ENCODE peak calls at places on chromosomes 12 and 14, in five cellular contexts. S, A, L, P and J are unnamed samples.

GRCh38 chr14:72947366-72948160 is 21.3 kb downstream of the DCAF4 start:
- DNase-seq in P (no peak), A (no peak), L (no peak), S (no peak), J (no peak)

GRCh38 chr14:30283822-30284446 is 275.0 kb upstream of the G2E3 start:
- DNase-seq in L (peak), A (peak), S (no peak), P (peak), J (peak)

GRCh38 chr14:52189330-52189729 is 78.2 kb upstream of the PTGDR start:
- DNase-seq in P (no peak), A (peak), S (no peak), L (no peak), J (no peak)

GRCh38 chr12:117333331-117334000 is 28.0 kb downstream of the NOS1 start:
- DNase-seq in L (no peak), S (no peak), P (no peak), A (no peak), J (no peak)

GRCh38 chr12:92779902-92780301 is 77.1 kb downstream of the PLEKHG7 start:
- DNase-seq in P (no peak), A (no peak), L (no peak), S (no peak), J (no peak)

GRCh38 chr12:91874086-91874865 is 271.4 kb downstream of the BTG1 start:
- DNase-seq in A (no peak), L (no peak), S (no peak), P (no peak), J (no peak)

GRCh38 chr14:26538176-26538575 is 59.7 kb downstream of the NOVA1 start:
- DNase-seq in P (no peak), S (no peak), L (no peak), A (no peak), J (no peak)

GRCh38 chr12:34406228-34406995 is 384.1 kb downstream of the ALG10 start:
- DNase-seq in L (no peak), A (no peak), P (peak), S (peak), J (peak)

GRCh38 chr12:64583395-64584172 is 26.7 kb upstream of the RASSF3 start:
- DNase-seq in S (no peak), P (peak), A (no peak), L (peak), J (no peak)

GRCh38 chr12:94193623-94194022 is 45.2 kb downstream of the PLXNC1 start:
- DNase-seq in S (no peak), L (no peak), A (no peak), P (no peak), J (no peak)

GRCh38 chr12:77625441-77625840 is 205.3 kb upstream of the NAV3 start:
- DNase-seq in S (no peak), A (peak), L (no peak), P (no peak), J (no peak)

GRCh38 chr12:29750131-29750927 is 33.4 kb downstream of the TMTC1 start:
- DNase-seq in A (no peak), L (no peak), P (no peak), S (no peak), J (no peak)

GRCh38 chr14:30681752-30682355 is 59.7 kb downstream of the SCFD1 start:
- DNase-seq in L (peak), A (peak), P (no peak), S (no peak), J (no peak)

GRCh38 chr12:2732290-2732689 is 62.5 kb upstream of the FKBP4 start:
- DNase-seq in L (no peak), S (no peak), P (no peak), A (no peak), J (no peak)

GRCh38 chr14:35339761-35340406 is 47.7 kb downstream of the PSMA6 start:
- DNase-seq in S (peak), L (no peak), P (no peak), A (no peak), J (no peak)

GRCh38 chr12:104049278-104050257 is at the start of gene GLT8D2:
- DNase-seq in A (peak), L (peak), P (peak), S (peak), J (peak)

GRCh38 chr14:54209501-54210231 is 187.1 kb upstream of the CDKN3 start:
- DNase-seq in S (no peak), L (no peak), A (peak), P (no peak), J (no peak)

GRCh38 chr14:93715279-93715927 is 72.9 kb downstream of the PRIMA1 start:
- DNase-seq in A (no peak), P (no peak), S (no peak), L (no peak), J (peak)

GRCh38 chr12:53734425-53734824 is 7.2 kb upstream of the CALCOCO1 start:
- DNase-seq in S (no peak), A (no peak), P (no peak), L (no peak), J (no peak)

GRCh38 chr12:108689314-108690190 is 41.8 kb downstream of the CORO1C start:
- DNase-seq in P (no peak), S (peak), A (no peak), L (peak), J (no peak)

GRCh38 chr12:123152823-123153222 is 1.9 kb upstream of the PITPNM2 start:
- DNase-seq in S (no peak), P (no peak), L (no peak), A (no peak), J (no peak)

GRCh38 chr12:104427547-104427938 is 29.2 kb upstream of the CHST11 start:
- DNase-seq in L (no peak), P (no peak), A (no peak), S (no peak), J (no peak)

GRCh38 chr12:57090924-57091632 is 2.2 kb downstream of the NAB2 start:
- DNase-seq in A (no peak), L (no peak), S (no peak), P (peak), J (no peak)
- H3K27ac ChIP-seq in A (no peak), L (no peak), S (peak), P (peak), J (peak)

DNA sequence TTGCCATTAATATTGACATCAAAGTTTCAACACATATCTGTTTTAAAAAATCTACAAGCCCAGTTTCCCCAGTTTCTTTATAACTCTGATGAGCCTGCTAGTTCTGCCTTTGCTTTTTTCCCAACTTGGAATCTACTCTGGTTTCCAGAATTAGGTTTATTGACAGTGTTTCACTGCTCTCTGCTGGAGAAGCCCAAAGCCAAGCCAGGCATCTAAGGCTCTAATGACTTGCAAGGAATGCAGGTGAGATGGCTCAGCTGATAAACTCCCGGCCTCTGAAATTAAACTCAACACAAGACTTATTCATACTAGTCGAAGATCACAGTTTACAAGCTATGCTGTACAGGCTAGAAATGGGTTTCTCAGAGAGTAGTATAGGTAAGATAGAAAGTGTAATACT is 54.3 kb downstream of the HMGA2 start:
- DNase-seq in P (no peak), S (no peak), L (peak), A (peak), J (no peak)
- TF ChIP-seq CTCF in P (no peak), S (no peak), L (no peak), A (peak), J (no peak)

GRCh38 chr12:12645485-12645884 is 33.8 kb downstream of the CREBL2 start:
- DNase-seq in L (peak), A (peak), S (no peak), P (no peak), J (no peak)

GRCh38 chr12:12648284-12648683 is 36.6 kb downstream of the CREBL2 start:
- DNase-seq in P (no peak), L (no peak), S (no peak), A (no peak), J (no peak)

GRCh38 chr12:12641650-12642049 is 30.0 kb downstream of the CREBL2 start:
- DNase-seq in A (no peak), L (no peak), S (no peak), P (no peak), J (no peak)

GRCh38 chr12:12646483-12647072 is 34.9 kb downstream of the CREBL2 start:
- DNase-seq in P (no peak), S (no peak), L (no peak), A (no peak), J (no peak)

GRCh38 chr12:12642916-12643315 is 31.2 kb downstream of the CREBL2 start:
- DNase-seq in L (no peak), S (no peak), P (no peak), A (no peak), J (no peak)
- H3K27ac ChIP-seq in L (no peak), S (no peak), P (no peak), A (no peak), J (no peak)

DNA sequence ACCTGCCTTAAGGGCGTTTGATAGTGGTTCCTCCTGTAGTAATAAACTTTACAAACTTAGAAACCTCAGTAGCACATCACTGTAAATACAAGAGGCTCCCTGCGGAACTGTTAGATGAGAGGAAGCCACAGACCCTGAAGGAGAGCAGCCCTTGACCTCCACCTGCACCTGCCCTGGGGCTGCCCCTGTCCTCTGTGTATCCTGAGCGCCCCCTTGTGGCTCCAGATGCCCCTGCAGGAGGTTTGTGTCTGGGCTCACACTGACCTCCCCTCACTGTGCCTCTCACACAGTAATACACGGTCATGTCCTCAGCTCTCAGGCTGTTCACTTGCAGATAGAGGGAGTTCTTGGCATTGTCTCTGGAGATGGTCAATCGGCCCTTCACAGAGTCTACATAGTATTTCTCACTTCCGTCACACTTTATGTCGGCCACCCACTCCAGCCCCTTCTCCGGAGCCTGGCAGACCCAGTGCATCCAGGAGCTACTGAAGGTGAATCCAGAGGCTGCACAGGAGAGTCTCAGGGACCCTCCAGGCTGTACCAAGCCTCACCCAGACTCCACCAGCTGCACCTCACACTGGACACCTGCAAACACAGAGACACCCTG is 1059.8 kb downstream of the TMEM121 start:
- DNase-seq in P (peak), S (peak), A (no peak), L (no peak), J (peak)
- TF ChIP-seq CTCF in P (peak), S (peak), A (peak), L (no peak), J (peak)

GRCh38 chr12:31588976-31589375 is 2.0 kb downstream of the DENND5B start:
- DNase-seq in P (no peak), L (peak), S (no peak), A (peak), J (no peak)

GRCh38 chr12:31590730-31591307 is at the start of gene DENND5B:
- DNase-seq in P (peak), S (peak), A (peak), L (peak), J (peak)

GRCh38 chr12:31589896-31590729 is 823 bp downstream of the DENND5B start:
- DNase-seq in S (peak), A (peak), P (peak), L (peak), J (peak)

GRCh38 chr12:31589582-31589895 is 1.4 kb downstream of the DENND5B start:
- DNase-seq in A (no peak), L (peak), S (no peak), P (no peak), J (no peak)

GRCh38 chr12:31591308-31591901 is 469 bp upstream of the DENND5B start:
- DNase-seq in S (no peak), P (peak), L (peak), A (peak), J (peak)
- H3K27ac ChIP-seq in S (peak), P (peak), L (peak), A (no peak), J (peak)

DNA sequence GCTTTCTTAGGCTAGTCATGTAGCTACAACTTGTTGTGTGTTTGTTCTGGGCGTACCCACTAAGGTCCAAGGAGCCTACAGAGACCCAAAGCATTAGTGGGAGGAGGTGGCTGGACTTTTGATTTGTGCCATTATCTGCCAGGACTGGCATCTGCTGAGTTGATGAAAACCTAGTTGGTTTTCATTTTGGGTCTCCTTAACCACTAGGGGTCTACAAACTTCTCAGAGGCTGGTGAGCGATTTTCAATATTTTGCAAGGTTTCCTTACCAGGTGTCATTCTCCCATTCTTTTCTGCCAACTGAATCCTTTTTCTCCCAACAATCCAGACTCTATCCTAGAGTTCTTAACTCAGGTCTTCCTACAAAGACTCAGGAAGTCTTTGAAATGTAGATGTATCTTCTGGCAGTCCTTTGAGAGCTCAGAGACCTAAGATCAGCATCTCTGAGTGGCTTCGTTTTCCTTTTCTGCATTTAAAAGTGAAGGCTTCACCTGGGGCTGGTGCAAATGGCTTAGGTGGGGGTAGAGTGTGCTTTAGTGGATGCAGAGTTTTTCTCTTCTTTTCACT is 150.0 kb upstream of the RMST start:
- DNase-seq in L (no peak), S (no peak), A (peak), P (no peak), J (no peak)
- TF ChIP-seq CTCF in L (no peak), S (no peak), A (peak), P (no peak), J (no peak)

DNA sequence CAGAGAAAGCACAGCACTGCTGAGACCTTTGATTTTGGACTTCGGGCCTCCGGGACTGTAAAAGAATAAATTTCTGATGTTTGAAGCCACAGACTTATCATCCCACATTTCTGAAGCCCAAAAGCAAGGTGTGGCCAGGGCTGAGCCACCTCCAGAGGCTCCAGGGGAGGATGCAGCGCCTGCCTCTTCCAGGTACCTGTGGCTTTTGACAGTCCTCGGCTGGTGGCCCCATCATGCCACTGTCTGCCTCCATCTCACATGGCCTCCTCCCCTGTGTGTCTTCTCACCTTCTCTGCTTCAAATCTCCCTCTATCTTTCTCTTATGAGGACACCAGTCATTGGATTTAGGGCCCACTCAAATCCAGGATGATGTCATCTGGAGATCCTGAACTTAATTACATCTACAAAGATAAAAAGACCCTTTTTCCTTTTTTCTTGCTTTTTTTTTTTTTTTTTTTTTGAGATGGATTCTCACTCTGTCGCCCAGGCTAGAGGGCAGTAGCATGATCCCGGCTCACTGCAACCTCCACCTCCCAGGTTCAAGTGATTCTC is 15.4 kb downstream of the GSC start:
- DNase-seq in A (no peak), L (no peak), S (no peak), P (no peak), J (no peak)
- H3K27ac ChIP-seq in A (no peak), L (no peak), S (no peak), P (no peak), J (no peak)

GRCh38 chr14:27587103-27587502 is 989.3 kb upstream of the NOVA1 start:
- DNase-seq in L (no peak), S (no peak), P (no peak), A (no peak), J (no peak)
- TF ChIP-seq CTCF in L (no peak), S (no peak), P (peak), A (peak), J (no peak)

DNA sequence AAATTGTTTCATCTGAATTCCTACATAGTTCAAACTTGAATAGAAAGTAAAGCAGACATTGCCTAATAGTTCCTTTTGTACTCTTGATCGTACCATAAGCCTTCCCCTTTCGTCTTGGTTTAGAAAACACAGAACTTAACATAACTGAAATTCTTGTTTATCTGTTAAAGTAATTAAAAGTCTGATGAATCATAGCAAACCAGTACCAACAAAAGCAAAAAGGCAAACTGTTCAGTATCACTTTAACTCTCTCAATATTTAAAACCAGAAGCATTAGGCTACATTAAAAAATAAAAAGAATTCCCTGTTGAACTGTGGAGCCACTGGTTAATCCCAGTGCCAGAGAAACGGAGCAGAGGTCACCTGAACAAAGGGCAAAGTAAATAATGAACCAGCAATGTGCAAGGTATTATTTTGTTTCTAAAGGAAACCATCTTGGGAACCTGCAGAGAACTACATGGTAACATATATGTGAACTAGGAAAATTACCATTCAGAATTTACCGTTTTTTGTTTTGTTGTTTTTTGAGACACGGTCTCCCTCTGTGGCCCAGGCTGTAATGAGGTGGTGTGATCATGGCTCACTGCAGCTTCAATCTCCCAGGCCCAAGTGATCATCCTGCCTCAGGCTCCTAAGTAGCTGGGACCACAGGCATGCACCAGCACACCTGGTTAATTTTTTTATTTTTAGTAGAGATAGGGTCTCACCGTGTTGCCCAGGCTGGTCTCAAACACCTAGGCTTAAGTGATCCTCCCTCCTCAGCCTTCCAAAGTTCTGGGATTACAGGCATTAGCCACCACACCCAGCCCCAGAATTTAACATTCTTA is 17.1 kb upstream of the HIGD1C start:
- DNase-seq in S (no peak), P (no peak), L (no peak), A (no peak), J (no peak)
- H3K27ac ChIP-seq in S (peak), P (peak), L (no peak), A (no peak), J (peak)